ENCODE peak calls at places on chromosomes 1 and 21, in six cellular contexts. One of them, this sample, is unnamed.

GRCh38 chr21:45078877-45079281 is 4.5 kb downstream of the ADARB1 start:
- DNase-seq in GM12878: no peak
- DNase-seq in GM23338: no peak
- DNase-seq in K562: no peak
- DNase-seq in A549: no peak
- DNase-seq in Panc1: no peak
- DNase-seq in this sample: peak

GRCh38 chr1:156704930-156705320 is 458 bp downstream of the CRABP2 start:
- DNase-seq in GM12878: no peak
- DNase-seq in GM23338: peak
- DNase-seq in K562: no peak
- DNase-seq in A549: peak
- DNase-seq in Panc1: no peak
- DNase-seq in this sample: no peak

GRCh38 chr1:214380418-214380817 is 99.5 kb downstream of the SMYD2 start:
- DNase-seq in GM12878: no peak
- DNase-seq in GM23338: no peak
- DNase-seq in K562: no peak
- DNase-seq in A549: no peak
- DNase-seq in Panc1: no peak
- DNase-seq in this sample: no peak

GRCh38 chr1:16080422-16081150 is 7.1 kb upstream of the FAM131C start:
- DNase-seq in GM12878: no peak
- DNase-seq in GM23338: no peak
- DNase-seq in K562: no peak
- DNase-seq in A549: no peak
- DNase-seq in Panc1: no peak
- DNase-seq in this sample: no peak

GRCh38 chr1:21924503-21925005 is 12.6 kb downstream of the HSPG2 start:
- DNase-seq in GM12878: no peak
- DNase-seq in GM23338: no peak
- DNase-seq in K562: no peak
- DNase-seq in A549: no peak
- DNase-seq in Panc1: no peak
- DNase-seq in this sample: peak

GRCh38 chr1:150619576-150620509 is 9.6 kb downstream of the ENSA start:
- DNase-seq in GM12878: no peak
- DNase-seq in GM23338: no peak
- DNase-seq in K562: no peak
- DNase-seq in A549: peak
- DNase-seq in Panc1: no peak
- DNase-seq in this sample: no peak

GRCh38 chr1:241639040-241639652 is 1.0 kb downstream of the CHML start:
- DNase-seq in GM12878: no peak
- DNase-seq in GM23338: no peak
- DNase-seq in K562: no peak
- DNase-seq in A549: no peak
- DNase-seq in Panc1: no peak
- DNase-seq in this sample: no peak

GRCh38 chr1:57162607-57163235 is 196.9 kb upstream of the C8B start:
- DNase-seq in GM12878: no peak
- DNase-seq in GM23338: no peak
- DNase-seq in K562: no peak
- DNase-seq in A549: no peak
- DNase-seq in Panc1: no peak
- DNase-seq in this sample: no peak

GRCh38 chr1:116820362-116820761 is 66.1 kb downstream of the CD2 start:
- DNase-seq in GM12878: no peak
- DNase-seq in GM23338: no peak
- DNase-seq in K562: no peak
- DNase-seq in A549: peak
- DNase-seq in Panc1: no peak
- DNase-seq in this sample: no peak

GRCh38 chr1:22402336-22403053 is 49.2 kb upstream of the ZBTB40 start:
- DNase-seq in GM12878: no peak
- DNase-seq in GM23338: no peak
- DNase-seq in K562: no peak
- DNase-seq in A549: no peak
- DNase-seq in Panc1: no peak
- DNase-seq in this sample: no peak

GRCh38 chr1:40898434-40898900 is 36.3 kb upstream of the CITED4 start:
- DNase-seq in GM12878: peak
- DNase-seq in GM23338: no peak
- DNase-seq in K562: no peak
- DNase-seq in A549: peak
- DNase-seq in Panc1: no peak
- DNase-seq in this sample: no peak

GRCh38 chr21:42746593-42747266 is 93.3 kb downstream of the PDE9A start:
- DNase-seq in GM12878: no peak
- DNase-seq in GM23338: no peak
- DNase-seq in K562: no peak
- DNase-seq in A549: no peak
- DNase-seq in Panc1: no peak
- DNase-seq in this sample: peak

GRCh38 chr1:52360595-52360968 is 5.4 kb downstream of the CC2D1B start:
- DNase-seq in GM12878: no peak
- DNase-seq in GM23338: no peak
- DNase-seq in K562: no peak
- DNase-seq in A549: no peak
- DNase-seq in Panc1: no peak
- DNase-seq in this sample: no peak
- TF ChIP-seq REST in GM12878: no peak
- TF ChIP-seq REST in GM23338: no peak
- TF ChIP-seq REST in K562: no peak
- TF ChIP-seq REST in A549: no peak
- TF ChIP-seq REST in Panc1: no peak
- TF ChIP-seq REST in this sample: no peak

DNA sequence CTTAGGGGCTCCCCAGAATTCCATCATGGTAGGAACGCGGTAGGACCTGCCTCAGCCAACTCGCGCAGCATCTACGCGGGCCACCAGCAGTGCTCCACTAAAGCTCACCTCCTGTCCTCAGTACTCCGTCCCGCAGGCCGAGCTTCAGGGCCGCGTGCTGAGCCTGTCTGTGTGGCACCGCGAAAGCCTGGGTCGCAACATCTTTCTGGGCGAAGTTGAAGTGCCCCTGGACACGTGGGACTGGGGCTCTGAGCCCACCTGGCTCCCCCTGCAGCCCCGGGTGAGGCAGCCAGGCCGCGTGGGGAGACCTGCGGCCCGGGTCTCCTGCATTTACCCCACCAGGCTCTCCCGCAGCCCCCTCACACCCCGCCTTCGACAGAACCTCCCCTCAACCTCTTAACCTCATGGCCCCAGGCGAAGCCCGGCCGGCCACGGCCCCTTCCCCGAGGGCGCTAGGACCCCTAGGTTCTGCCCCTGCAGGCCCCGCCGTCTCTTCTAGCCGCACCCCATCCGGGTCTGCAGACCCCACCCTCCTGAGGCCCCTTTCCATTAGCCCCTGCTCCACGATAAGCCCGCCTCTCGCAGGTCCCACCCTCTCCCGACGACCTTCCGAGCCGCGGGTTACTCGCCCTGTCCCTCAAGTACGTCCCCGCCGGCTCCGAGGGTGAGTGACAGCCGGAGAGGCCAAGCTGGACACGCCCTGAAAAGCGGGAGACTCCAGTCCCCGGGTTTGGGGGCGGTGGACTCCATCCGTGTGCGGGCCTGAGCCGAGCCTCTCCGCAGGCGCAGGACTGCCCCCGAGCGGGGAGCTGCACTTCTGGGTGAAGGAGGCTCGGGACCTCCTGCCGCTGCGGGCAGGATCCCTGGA is 9.1 kb downstream of the SYTL1 start:
- DNase-seq in GM12878: no peak
- DNase-seq in GM23338: peak
- DNase-seq in K562: peak
- DNase-seq in A549: no peak
- DNase-seq in Panc1: no peak
- DNase-seq in this sample: no peak
- TF ChIP-seq REST in GM12878: no peak
- TF ChIP-seq REST in GM23338: no peak
- TF ChIP-seq REST in K562: no peak
- TF ChIP-seq REST in A549: no peak
- TF ChIP-seq REST in Panc1: no peak
- TF ChIP-seq REST in this sample: no peak

GRCh38 chr1:164058192-164058591 is 500.8 kb upstream of the PBX1 start:
- DNase-seq in GM12878: no peak
- DNase-seq in GM23338: no peak
- DNase-seq in K562: no peak
- DNase-seq in A549: peak
- DNase-seq in Panc1: no peak
- DNase-seq in this sample: no peak
- TF ChIP-seq REST in GM12878: no peak
- TF ChIP-seq REST in GM23338: no peak
- TF ChIP-seq REST in K562: no peak
- TF ChIP-seq REST in A549: no peak
- TF ChIP-seq REST in Panc1: no peak
- TF ChIP-seq REST in this sample: no peak

GRCh38 chr21:46639489-46640386 is 4.3 kb downstream of the PRMT2 start:
- DNase-seq in GM12878: no peak
- DNase-seq in GM23338: peak
- DNase-seq in K562: no peak
- DNase-seq in A549: peak
- DNase-seq in Panc1: no peak
- DNase-seq in this sample: no peak

GRCh38 chr21:46636550-46637289 is 1.2 kb downstream of the PRMT2 start:
- DNase-seq in GM12878: no peak
- DNase-seq in GM23338: no peak
- DNase-seq in K562: no peak
- DNase-seq in A549: no peak
- DNase-seq in Panc1: no peak
- DNase-seq in this sample: no peak

GRCh38 chr21:46636181-46636512 is 673 bp downstream of the PRMT2 start:
- DNase-seq in GM12878: no peak
- DNase-seq in GM23338: no peak
- DNase-seq in K562: no peak
- DNase-seq in A549: no peak
- DNase-seq in Panc1: no peak
- DNase-seq in this sample: no peak

GRCh38 chr21:46635324-46636180 is at the start of gene PRMT2:
- DNase-seq in GM12878: peak
- DNase-seq in GM23338: peak
- DNase-seq in K562: peak
- DNase-seq in A549: peak
- DNase-seq in Panc1: peak
- DNase-seq in this sample: peak

DNA sequence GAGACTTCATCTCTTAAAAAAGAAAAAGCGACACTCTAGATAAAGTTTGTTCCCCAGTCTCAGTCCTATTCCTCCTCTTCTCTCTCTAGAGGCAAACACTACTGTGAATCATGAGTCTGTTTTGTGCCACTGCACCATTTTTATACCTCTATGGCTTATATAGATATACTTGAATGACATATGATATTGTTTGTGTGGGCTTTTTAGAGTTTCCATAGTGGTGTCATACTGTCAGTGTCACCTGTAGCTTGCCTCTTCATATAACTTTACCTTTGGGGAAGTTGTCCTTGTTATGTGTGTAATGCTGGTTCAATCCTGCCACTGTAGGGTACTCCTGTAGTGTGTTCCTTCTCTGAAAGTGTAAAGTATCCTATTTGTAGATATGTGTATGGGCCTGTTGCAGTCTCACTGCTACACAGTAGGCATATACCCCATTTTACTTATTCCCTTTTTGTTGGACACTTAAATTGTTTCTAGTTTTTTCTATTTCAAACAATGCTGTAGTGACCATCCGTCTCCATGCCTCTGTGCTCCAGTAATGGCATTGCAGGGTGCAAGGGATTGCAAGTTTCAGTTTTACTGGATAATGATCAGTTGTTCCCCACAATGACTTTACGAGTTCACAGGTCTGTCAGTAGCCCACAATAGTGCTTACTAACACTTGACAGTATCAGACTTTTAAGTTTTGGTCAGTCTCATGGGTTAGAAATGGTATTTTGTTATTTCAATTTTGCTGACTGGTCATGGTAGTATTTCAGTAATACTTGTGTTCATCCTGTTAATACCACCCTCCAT is 2.7 kb downstream of the PRMT2 start:
- DNase-seq in GM12878: peak
- DNase-seq in GM23338: no peak
- DNase-seq in K562: no peak
- DNase-seq in A549: no peak
- DNase-seq in Panc1: no peak
- DNase-seq in this sample: no peak
- TF ChIP-seq REST in GM12878: no peak
- TF ChIP-seq REST in GM23338: no peak
- TF ChIP-seq REST in K562: no peak
- TF ChIP-seq REST in A549: no peak
- TF ChIP-seq REST in Panc1: no peak
- TF ChIP-seq REST in this sample: no peak